ENCODE peak calls at places on chromosomes 5 and 9, in eight cellular contexts. W is H9; M is HCT116; P is colonic mucosa; I is CD8-positive, alpha-beta T cell; N is substantia nigra; X is suprapubic skin; H is dorsolateral prefrontal cortex. B is an unnamed sample.

GRCh38 chr5:54909911-54910870 is 75.2 kb downstream of the ESM1 start:
- DNase-seq in X (no peak), N (no peak), M (no peak), P (no peak), I (no peak), H (no peak), W (no peak), B (peak)

GRCh38 chr5:75640395-75640794 is 29.1 kb downstream of the ANKDD1B start:
- DNase-seq in H (no peak), I (no peak), W (no peak), M (peak), P (no peak), X (no peak), N (no peak), B (no peak)

GRCh38 chr5:57538341-57538955 is 55.8 kb upstream of the ACTBL2 start:
- DNase-seq in W (no peak), X (no peak), P (no peak), M (no peak), I (no peak), H (peak), N (peak), B (no peak)

GRCh38 chr5:17113174-17113941 is 104.1 kb upstream of the BASP1 start:
- DNase-seq in H (no peak), M (no peak), X (no peak), P (no peak), I (no peak), N (no peak), W (no peak), B (no peak)

GRCh38 chr9:21993893-21994525 is at the start of gene CDKN2A:
- DNase-seq in M (no peak), I (peak), N (no peak), W (peak), X (no peak), H (no peak), P (peak), B (no peak)

GRCh38 chr9:90517103-90517502 is 125.5 kb downstream of the DIRAS2 start:
- DNase-seq in W (no peak), P (no peak), N (no peak), X (no peak), I (no peak), M (no peak), H (no peak), B (no peak)

GRCh38 chr5:15286659-15287058 is 213.3 kb upstream of the FBXL7 start:
- DNase-seq in H (no peak), W (no peak), M (no peak), N (peak), X (no peak), I (no peak), P (no peak), B (no peak)

GRCh38 chr9:89473762-89474469 is 24.0 kb downstream of the SEMA4D start:
- DNase-seq in W (no peak), H (peak), I (no peak), P (no peak), M (no peak), X (no peak), N (no peak), B (no peak)

GRCh38 chr9:78296208-78296892 is 575 bp upstream of the PSAT1 start:
- DNase-seq in W (peak), M (no peak), X (no peak), I (no peak), H (peak), N (peak), P (peak), B (no peak)

GRCh38 chr9:76400534-76401096 is 6.4 kb upstream of the RFK start:
- DNase-seq in W (no peak), H (no peak), M (no peak), N (no peak), X (no peak), P (no peak), I (no peak), B (no peak)

GRCh38 chr9:419571-420156 is 205.0 kb downstream of the DOCK8 start:
- DNase-seq in H (no peak), X (no peak), W (no peak), N (no peak), M (no peak), I (no peak), P (no peak), B (no peak)

GRCh38 chr9:135478858-135479468 is 619 bp upstream of the PPP1R26 start:
- DNase-seq in X (no peak), P (peak), N (no peak), M (no peak), W (peak), I (no peak), H (no peak), B (no peak)

GRCh38 chr5:122924203-122924602 is 78.8 kb downstream of the SNX24 start:
- DNase-seq in W (no peak), M (no peak), I (no peak), X (no peak), N (no peak), P (no peak), H (no peak), B (no peak)

GRCh38 chr9:105290401-105290800 is 46.0 kb downstream of the SLC44A1 start:
- DNase-seq in M (no peak), N (no peak), X (no peak), I (no peak), W (no peak), H (no peak), P (no peak), B (no peak)

GRCh38 chr5:180595381-180596114 is 4.2 kb upstream of the SCGB3A1 start:
- DNase-seq in I (peak), H (no peak), W (no peak), X (no peak), P (no peak), N (no peak), M (no peak), B (no peak)

GRCh38 chr5:103475629-103476240 is 86.9 kb downstream of the NUDT12 start:
- DNase-seq in I (no peak), M (peak), X (no peak), P (no peak), H (no peak), W (no peak), N (no peak), B (no peak)

GRCh38 chr5:73096239-73096575 is 24.2 kb upstream of the TMEM171 start:
- DNase-seq in W (no peak), P (no peak), I (no peak), M (no peak), X (no peak), N (no peak), H (no peak), B (no peak)

GRCh38 chr9:115593587-115594091 is 475.7 kb upstream of the TNC start:
- DNase-seq in H (no peak), N (no peak), X (no peak), M (peak), W (peak), P (no peak), I (no peak), B (no peak)

GRCh38 chr5:42870882-42871418 is 59.3 kb upstream of the SELENOP start:
- DNase-seq in H (no peak), W (no peak), N (no peak), I (no peak), X (no peak), P (peak), M (no peak), B (no peak)

GRCh38 chr5:174083041-174083827 is 37.7 kb downstream of the NSG2 start:
- DNase-seq in P (no peak), W (no peak), N (no peak), I (no peak), X (no peak), M (no peak), H (no peak), B (no peak)

GRCh38 chr5:74205745-74206570 is 434.6 kb downstream of the ENC1 start:
- DNase-seq in H (no peak), N (no peak), M (no peak), W (no peak), P (no peak), X (no peak), I (no peak), B (no peak)

GRCh38 chr5:10091701-10092100 is 158.0 kb downstream of the ATPSCKMT start:
- DNase-seq in I (no peak), N (no peak), P (no peak), M (no peak), W (peak), H (no peak), X (no peak), B (peak)

GRCh38 chr5:17079562-17079961 is 137.9 kb upstream of the BASP1 start:
- DNase-seq in W (no peak), M (no peak), I (no peak), N (no peak), X (no peak), H (no peak), P (no peak), B (no peak)

GRCh38 chr9:36873247-36873875 is 160.7 kb downstream of the PAX5 start:
- DNase-seq in X (no peak), I (peak), H (peak), P (peak), W (peak), N (peak), M (peak), B (no peak)

GRCh38 chr9:114899461-114899860 is 30.9 kb downstream of the TNFSF8 start:
- DNase-seq in W (no peak), M (no peak), H (no peak), P (no peak), N (no peak), X (no peak), I (no peak), B (no peak)

GRCh38 chr5:88089757-88090390 is 178.8 kb downstream of the TMEM161B start:
- DNase-seq in X (no peak), N (no peak), I (no peak), M (no peak), W (peak), H (no peak), P (no peak), B (no peak)

GRCh38 chr9:35163413-35163812 is 1.6 kb downstream of the UNC13B start:
- DNase-seq in N (no peak), W (no peak), M (no peak), P (no peak), I (no peak), X (no peak), H (no peak), B (no peak)

GRCh38 chr9:95783426-95783975 is 92.0 kb upstream of the ERCC6L2 start:
- DNase-seq in M (no peak), I (no peak), H (no peak), P (no peak), X (no peak), W (no peak), N (no peak), B (no peak)

DNA sequence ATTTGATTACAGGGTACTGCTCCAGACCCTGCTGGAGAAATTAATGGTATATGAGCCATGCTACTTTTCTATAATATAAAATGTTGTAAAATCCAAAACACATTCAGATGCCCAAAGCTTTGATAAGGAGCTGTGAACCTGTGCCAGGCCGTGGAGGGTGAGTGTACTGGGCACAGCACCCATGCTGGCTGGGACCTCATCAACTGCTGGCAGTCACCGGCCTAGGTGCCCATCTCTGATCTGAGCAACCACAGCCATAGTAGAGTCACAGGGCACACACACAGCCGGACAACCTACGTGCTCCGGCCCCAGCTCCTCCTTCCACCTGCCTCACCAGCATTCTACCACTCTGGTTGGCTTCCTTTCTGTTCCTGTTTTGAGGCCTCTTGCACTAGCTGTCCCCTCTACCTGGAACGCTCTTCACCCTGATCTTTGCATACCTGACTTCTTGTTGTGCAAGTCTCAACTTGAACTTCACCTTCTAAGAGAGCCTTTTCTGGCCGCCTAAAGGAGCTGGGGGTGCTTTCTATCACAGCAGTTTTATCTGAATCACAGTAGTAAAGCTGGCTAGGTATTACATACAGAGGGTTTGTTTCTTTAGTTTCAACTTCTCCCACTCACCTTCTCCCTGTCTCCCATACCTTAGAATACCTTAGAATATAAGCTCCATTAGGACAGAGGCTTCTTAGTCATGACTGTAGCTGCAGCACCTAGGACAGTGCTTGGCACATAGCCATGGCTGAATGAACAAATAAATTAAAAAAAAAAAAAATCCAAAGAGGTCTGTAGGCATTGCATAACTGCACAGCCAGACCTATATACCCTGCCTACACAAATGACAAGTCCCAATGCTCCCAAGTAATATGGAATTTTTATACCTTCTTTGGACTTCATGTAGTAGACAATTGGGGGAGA is 51.7 kb downstream of the MED27 start:
- DNase-seq in W (no peak), X (no peak), I (no peak), N (no peak), P (no peak), M (no peak), H (no peak), B (no peak)
- H3K27ac ChIP-seq in W (no peak), X (no peak), I (no peak), N (no peak), P (no peak), M (no peak), H (peak), B (no peak)

DNA sequence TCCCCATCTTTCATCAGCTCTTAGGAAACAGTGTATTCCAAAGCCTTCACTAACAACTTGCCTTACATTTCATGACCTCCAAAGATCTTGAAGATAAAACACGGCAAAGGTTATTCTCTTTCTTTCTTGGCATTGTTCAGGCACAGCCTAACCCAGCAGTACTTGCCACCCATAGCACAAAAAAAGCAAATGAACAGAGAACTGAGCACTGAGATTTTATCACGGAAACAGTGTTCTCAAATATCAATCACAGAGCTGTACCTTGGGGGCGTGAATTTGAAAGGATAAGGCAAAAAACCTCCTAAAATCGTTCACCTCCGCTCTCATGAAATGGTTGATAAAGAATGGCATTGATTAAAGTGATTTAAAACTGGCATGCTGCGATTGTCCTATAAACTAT is 16.9 kb upstream of the KCNV2 start:
- DNase-seq in M (no peak), P (no peak), I (no peak), H (no peak), W (no peak), X (no peak), N (no peak), B (no peak)
- H3K27ac ChIP-seq in M (no peak), P (no peak), I (no peak), H (no peak), W (no peak), X (no peak), N (no peak), B (no peak)

GRCh38 chr5:151123897-151124751 is 33.5 kb downstream of the ANXA6 start:
- DNase-seq in N (no peak), M (no peak), P (no peak), X (no peak), I (peak), H (no peak), W (no peak), B (no peak)
- H3K27ac ChIP-seq in N (no peak), M (no peak), P (no peak), X (no peak), I (peak), H (peak), W (no peak), B (peak)

GRCh38 chr9:98944130-98945074 is 695 bp downstream of the COL15A1 start:
- DNase-seq in W (peak), N (no peak), I (no peak), M (no peak), X (peak), P (no peak), H (peak), B (no peak)
- H3K27ac ChIP-seq in W (no peak), N (no peak), I (no peak), M (no peak), X (peak), P (peak), H (no peak), B (peak)

DNA sequence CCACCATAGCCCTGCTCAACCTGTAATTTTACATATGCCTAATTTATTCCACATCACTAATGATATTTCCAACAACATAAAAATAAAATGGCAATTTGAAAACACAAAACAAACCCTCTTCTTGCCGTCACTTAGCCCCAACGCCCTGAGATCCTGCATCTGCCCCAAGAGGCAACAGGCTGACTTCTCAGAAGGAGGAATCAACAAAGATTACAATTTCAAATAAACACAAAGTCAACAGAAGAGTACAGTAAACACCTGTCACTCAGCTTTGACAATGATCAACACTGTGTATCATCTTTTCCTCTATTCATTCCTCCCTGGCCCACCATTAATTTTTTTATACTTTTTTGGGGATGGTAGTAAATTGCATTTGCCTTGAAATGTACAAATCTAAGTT is 19.8 kb downstream of the EPB41L4B start:
- DNase-seq in H (no peak), I (no peak), X (no peak), W (no peak), P (no peak), M (no peak), N (no peak), B (no peak)
- H3K27ac ChIP-seq in H (no peak), I (no peak), X (no peak), W (no peak), P (no peak), M (no peak), N (no peak), B (no peak)

DNA sequence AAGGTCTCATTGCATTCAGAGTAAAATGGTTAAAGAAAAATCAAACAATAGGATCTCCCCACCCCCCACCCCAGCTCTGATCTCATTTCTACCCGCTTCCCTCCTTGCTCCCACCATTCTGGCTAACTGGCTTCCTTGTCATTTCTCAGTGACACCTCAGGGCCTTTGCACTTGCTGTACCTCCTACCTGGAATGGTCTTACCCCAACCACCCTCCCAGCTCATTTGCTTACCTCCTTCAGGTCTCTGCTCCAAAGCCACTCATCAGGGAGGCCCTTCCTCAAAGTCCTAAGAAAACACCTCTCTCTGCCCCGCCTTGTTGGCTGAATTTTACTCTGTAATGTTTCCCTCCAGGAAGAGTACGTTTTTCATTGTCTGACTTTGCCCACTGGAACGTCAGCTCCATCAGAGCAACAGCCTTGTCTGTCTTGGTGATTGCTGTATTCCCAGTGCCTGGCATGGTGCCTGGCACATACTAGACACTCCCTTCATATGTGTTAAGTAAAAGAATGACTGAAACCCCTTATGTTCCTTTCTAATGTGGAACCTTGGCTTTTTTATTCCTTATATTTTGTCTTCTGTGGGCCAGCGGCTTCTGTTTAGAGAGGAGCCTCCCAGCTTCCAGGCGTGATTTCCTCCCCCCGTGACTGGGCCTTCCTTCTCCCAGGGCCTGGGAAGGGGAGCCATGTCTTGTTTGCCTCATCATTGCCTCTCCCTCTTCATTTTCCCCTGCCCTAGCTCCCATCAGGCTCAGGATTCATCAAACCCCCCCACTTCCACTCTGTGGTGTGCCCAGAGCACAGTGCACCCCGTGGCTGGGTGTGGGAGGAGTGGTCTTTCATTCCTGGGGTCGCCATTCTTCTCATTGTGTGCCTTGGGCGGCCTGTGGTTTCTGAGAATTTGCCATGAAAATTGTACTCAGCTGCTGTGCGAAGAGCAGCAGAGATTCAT is 27.0 kb downstream of the NEURL1B start:
- DNase-seq in I (no peak), M (no peak), P (peak), W (no peak), X (no peak), N (no peak), H (no peak), B (no peak)
- H3K27ac ChIP-seq in I (no peak), M (no peak), P (no peak), W (no peak), X (no peak), N (no peak), H (no peak), B (peak)